ENCODE peak calls at places on chromosomes 2 and 18, in seven cellular contexts. One of them, this sample, is unnamed.

GRCh38 chr18:36374262-36374661 is 76.7 kb downstream of the FHOD3 start:
- DNase-seq in NCI-H1105 treated with DMSO at 0.1 percent for 48 hours: no peak
- DNase-seq in kidney tubule cell: no peak
- DNase-seq in stimulated activated CD4-positive, alpha-beta T cell treated with anti-CD3 and anti-CD28 coated beads, Interleukin-12 subunit alpha, Interleukin-12 subunit beta, amount 100 ng/mL, for 24 hours: no peak
- DNase-seq in heart left ventricle: no peak
- DNase-seq in AML-193: no peak
- DNase-seq in fibroblast of lung: no peak
- DNase-seq in this sample: no peak

GRCh38 chr2:136665741-136666140 is 99.6 kb upstream of the THSD7B start:
- DNase-seq in AML-193: no peak
- DNase-seq in fibroblast of lung: no peak
- DNase-seq in NCI-H1105 treated with DMSO at 0.1 percent for 48 hours: no peak
- DNase-seq in kidney tubule cell: no peak
- DNase-seq in heart left ventricle: no peak
- DNase-seq in stimulated activated CD4-positive, alpha-beta T cell treated with anti-CD3 and anti-CD28 coated beads, Interleukin-12 subunit alpha, Interleukin-12 subunit beta, amount 100 ng/mL, for 24 hours: no peak
- DNase-seq in this sample: no peak

GRCh38 chr18:57970356-57971095 is 73.5 kb upstream of the NEDD4L start:
- DNase-seq in kidney tubule cell: peak
- DNase-seq in heart left ventricle: no peak
- DNase-seq in stimulated activated CD4-positive, alpha-beta T cell treated with anti-CD3 and anti-CD28 coated beads, Interleukin-12 subunit alpha, Interleukin-12 subunit beta, amount 100 ng/mL, for 24 hours: no peak
- DNase-seq in NCI-H1105 treated with DMSO at 0.1 percent for 48 hours: no peak
- DNase-seq in AML-193: no peak
- DNase-seq in fibroblast of lung: no peak
- DNase-seq in this sample: peak

GRCh38 chr18:50649821-50650220 is 89.9 kb downstream of the MAPK4 start:
- DNase-seq in NCI-H1105 treated with DMSO at 0.1 percent for 48 hours: no peak
- DNase-seq in fibroblast of lung: no peak
- DNase-seq in AML-193: no peak
- DNase-seq in heart left ventricle: peak
- DNase-seq in stimulated activated CD4-positive, alpha-beta T cell treated with anti-CD3 and anti-CD28 coated beads, Interleukin-12 subunit alpha, Interleukin-12 subunit beta, amount 100 ng/mL, for 24 hours: no peak
- DNase-seq in kidney tubule cell: peak
- DNase-seq in this sample: no peak

GRCh38 chr2:135563793-135564192 is 32.5 kb downstream of the R3HDM1 start:
- DNase-seq in heart left ventricle: no peak
- DNase-seq in stimulated activated CD4-positive, alpha-beta T cell treated with anti-CD3 and anti-CD28 coated beads, Interleukin-12 subunit alpha, Interleukin-12 subunit beta, amount 100 ng/mL, for 24 hours: no peak
- DNase-seq in kidney tubule cell: peak
- DNase-seq in fibroblast of lung: peak
- DNase-seq in AML-193: no peak
- DNase-seq in NCI-H1105 treated with DMSO at 0.1 percent for 48 hours: no peak
- DNase-seq in this sample: no peak

GRCh38 chr2:239397856-239398470 is 2.9 kb downstream of the HDAC4 start:
- DNase-seq in AML-193: no peak
- DNase-seq in stimulated activated CD4-positive, alpha-beta T cell treated with anti-CD3 and anti-CD28 coated beads, Interleukin-12 subunit alpha, Interleukin-12 subunit beta, amount 100 ng/mL, for 24 hours: no peak
- DNase-seq in kidney tubule cell: no peak
- DNase-seq in NCI-H1105 treated with DMSO at 0.1 percent for 48 hours: no peak
- DNase-seq in fibroblast of lung: no peak
- DNase-seq in heart left ventricle: no peak
- DNase-seq in this sample: no peak

GRCh38 chr18:58325521-58325908 is 281.5 kb downstream of the NEDD4L start:
- DNase-seq in stimulated activated CD4-positive, alpha-beta T cell treated with anti-CD3 and anti-CD28 coated beads, Interleukin-12 subunit alpha, Interleukin-12 subunit beta, amount 100 ng/mL, for 24 hours: no peak
- DNase-seq in heart left ventricle: no peak
- DNase-seq in fibroblast of lung: peak
- DNase-seq in AML-193: no peak
- DNase-seq in kidney tubule cell: no peak
- DNase-seq in NCI-H1105 treated with DMSO at 0.1 percent for 48 hours: no peak
- DNase-seq in this sample: no peak

GRCh38 chr2:47719099-47719498 is 63.8 kb upstream of the MSH6 start:
- DNase-seq in heart left ventricle: no peak
- DNase-seq in AML-193: no peak
- DNase-seq in kidney tubule cell: peak
- DNase-seq in fibroblast of lung: no peak
- DNase-seq in NCI-H1105 treated with DMSO at 0.1 percent for 48 hours: no peak
- DNase-seq in stimulated activated CD4-positive, alpha-beta T cell treated with anti-CD3 and anti-CD28 coated beads, Interleukin-12 subunit alpha, Interleukin-12 subunit beta, amount 100 ng/mL, for 24 hours: no peak
- DNase-seq in this sample: no peak

GRCh38 chr2:199798881-199799580 is 52.0 kb downstream of the FTCDNL1 start:
- DNase-seq in AML-193: no peak
- DNase-seq in kidney tubule cell: peak
- DNase-seq in fibroblast of lung: peak
- DNase-seq in heart left ventricle: peak
- DNase-seq in NCI-H1105 treated with DMSO at 0.1 percent for 48 hours: no peak
- DNase-seq in stimulated activated CD4-positive, alpha-beta T cell treated with anti-CD3 and anti-CD28 coated beads, Interleukin-12 subunit alpha, Interleukin-12 subunit beta, amount 100 ng/mL, for 24 hours: no peak
- DNase-seq in this sample: no peak

GRCh38 chr2:168920504-168921157 is 19.5 kb downstream of the G6PC2 start:
- DNase-seq in AML-193: peak
- DNase-seq in stimulated activated CD4-positive, alpha-beta T cell treated with anti-CD3 and anti-CD28 coated beads, Interleukin-12 subunit alpha, Interleukin-12 subunit beta, amount 100 ng/mL, for 24 hours: no peak
- DNase-seq in kidney tubule cell: peak
- DNase-seq in fibroblast of lung: peak
- DNase-seq in heart left ventricle: no peak
- DNase-seq in NCI-H1105 treated with DMSO at 0.1 percent for 48 hours: peak
- DNase-seq in this sample: peak

GRCh38 chr18:6405237-6406074 is 9.3 kb downstream of the L3MBTL4 start:
- DNase-seq in AML-193: no peak
- DNase-seq in NCI-H1105 treated with DMSO at 0.1 percent for 48 hours: no peak
- DNase-seq in kidney tubule cell: peak
- DNase-seq in fibroblast of lung: no peak
- DNase-seq in heart left ventricle: no peak
- DNase-seq in stimulated activated CD4-positive, alpha-beta T cell treated with anti-CD3 and anti-CD28 coated beads, Interleukin-12 subunit alpha, Interleukin-12 subunit beta, amount 100 ng/mL, for 24 hours: no peak
- DNase-seq in this sample: no peak

GRCh38 chr2:172172513-172173217 is 70.0 kb upstream of the DLX2 start:
- DNase-seq in kidney tubule cell: peak
- DNase-seq in NCI-H1105 treated with DMSO at 0.1 percent for 48 hours: peak
- DNase-seq in heart left ventricle: peak
- DNase-seq in fibroblast of lung: peak
- DNase-seq in AML-193: peak
- DNase-seq in stimulated activated CD4-positive, alpha-beta T cell treated with anti-CD3 and anti-CD28 coated beads, Interleukin-12 subunit alpha, Interleukin-12 subunit beta, amount 100 ng/mL, for 24 hours: peak
- DNase-seq in this sample: peak

GRCh38 chr2:69309336-69310048 is 77.5 kb downstream of the GFPT1 start:
- DNase-seq in heart left ventricle: peak
- DNase-seq in stimulated activated CD4-positive, alpha-beta T cell treated with anti-CD3 and anti-CD28 coated beads, Interleukin-12 subunit alpha, Interleukin-12 subunit beta, amount 100 ng/mL, for 24 hours: no peak
- DNase-seq in fibroblast of lung: peak
- DNase-seq in AML-193: no peak
- DNase-seq in NCI-H1105 treated with DMSO at 0.1 percent for 48 hours: peak
- DNase-seq in kidney tubule cell: peak
- DNase-seq in this sample: no peak

GRCh38 chr18:70394672-70395071 is 105.8 kb downstream of the SOCS6 start:
- DNase-seq in fibroblast of lung: no peak
- DNase-seq in AML-193: no peak
- DNase-seq in kidney tubule cell: no peak
- DNase-seq in stimulated activated CD4-positive, alpha-beta T cell treated with anti-CD3 and anti-CD28 coated beads, Interleukin-12 subunit alpha, Interleukin-12 subunit beta, amount 100 ng/mL, for 24 hours: no peak
- DNase-seq in NCI-H1105 treated with DMSO at 0.1 percent for 48 hours: no peak
- DNase-seq in heart left ventricle: no peak
- DNase-seq in this sample: no peak

GRCh38 chr18:8426401-8426800 is 182.8 kb upstream of the RAB12 start:
- DNase-seq in kidney tubule cell: no peak
- DNase-seq in heart left ventricle: no peak
- DNase-seq in fibroblast of lung: no peak
- DNase-seq in AML-193: no peak
- DNase-seq in NCI-H1105 treated with DMSO at 0.1 percent for 48 hours: no peak
- DNase-seq in stimulated activated CD4-positive, alpha-beta T cell treated with anti-CD3 and anti-CD28 coated beads, Interleukin-12 subunit alpha, Interleukin-12 subunit beta, amount 100 ng/mL, for 24 hours: no peak
- DNase-seq in this sample: peak

GRCh38 chr2:130246430-130246829 is 48.2 kb upstream of the TUBA3E start:
- DNase-seq in heart left ventricle: no peak
- DNase-seq in stimulated activated CD4-positive, alpha-beta T cell treated with anti-CD3 and anti-CD28 coated beads, Interleukin-12 subunit alpha, Interleukin-12 subunit beta, amount 100 ng/mL, for 24 hours: no peak
- DNase-seq in NCI-H1105 treated with DMSO at 0.1 percent for 48 hours: no peak
- DNase-seq in fibroblast of lung: no peak
- DNase-seq in AML-193: no peak
- DNase-seq in kidney tubule cell: no peak
- DNase-seq in this sample: no peak

GRCh38 chr2:207163053-207163814 is 2.5 kb downstream of the KLF7 start:
- DNase-seq in kidney tubule cell: peak
- DNase-seq in AML-193: no peak
- DNase-seq in heart left ventricle: no peak
- DNase-seq in NCI-H1105 treated with DMSO at 0.1 percent for 48 hours: no peak
- DNase-seq in stimulated activated CD4-positive, alpha-beta T cell treated with anti-CD3 and anti-CD28 coated beads, Interleukin-12 subunit alpha, Interleukin-12 subunit beta, amount 100 ng/mL, for 24 hours: no peak
- DNase-seq in fibroblast of lung: peak
- DNase-seq in this sample: peak

GRCh38 chr2:223051580-223052375 is at the start of gene KCNE4:
- DNase-seq in AML-193: no peak
- DNase-seq in stimulated activated CD4-positive, alpha-beta T cell treated with anti-CD3 and anti-CD28 coated beads, Interleukin-12 subunit alpha, Interleukin-12 subunit beta, amount 100 ng/mL, for 24 hours: no peak
- DNase-seq in kidney tubule cell: peak
- DNase-seq in fibroblast of lung: peak
- DNase-seq in NCI-H1105 treated with DMSO at 0.1 percent for 48 hours: no peak
- DNase-seq in heart left ventricle: peak
- DNase-seq in this sample: no peak

GRCh38 chr18:51614033-51614432 is 416.6 kb upstream of the MEX3C start:
- DNase-seq in NCI-H1105 treated with DMSO at 0.1 percent for 48 hours: no peak
- DNase-seq in AML-193: no peak
- DNase-seq in heart left ventricle: no peak
- DNase-seq in kidney tubule cell: peak
- DNase-seq in fibroblast of lung: peak
- DNase-seq in stimulated activated CD4-positive, alpha-beta T cell treated with anti-CD3 and anti-CD28 coated beads, Interleukin-12 subunit alpha, Interleukin-12 subunit beta, amount 100 ng/mL, for 24 hours: no peak
- DNase-seq in this sample: peak

GRCh38 chr2:43274055-43274454 is 47.6 kb upstream of the ZFP36L2 start:
- DNase-seq in fibroblast of lung: no peak
- DNase-seq in heart left ventricle: no peak
- DNase-seq in stimulated activated CD4-positive, alpha-beta T cell treated with anti-CD3 and anti-CD28 coated beads, Interleukin-12 subunit alpha, Interleukin-12 subunit beta, amount 100 ng/mL, for 24 hours: no peak
- DNase-seq in kidney tubule cell: peak
- DNase-seq in AML-193: no peak
- DNase-seq in NCI-H1105 treated with DMSO at 0.1 percent for 48 hours: no peak
- DNase-seq in this sample: no peak

GRCh38 chr18:35653392-35653791 is 71.9 kb downstream of the GALNT1 start:
- DNase-seq in stimulated activated CD4-positive, alpha-beta T cell treated with anti-CD3 and anti-CD28 coated beads, Interleukin-12 subunit alpha, Interleukin-12 subunit beta, amount 100 ng/mL, for 24 hours: no peak
- DNase-seq in heart left ventricle: no peak
- DNase-seq in NCI-H1105 treated with DMSO at 0.1 percent for 48 hours: no peak
- DNase-seq in kidney tubule cell: no peak
- DNase-seq in fibroblast of lung: no peak
- DNase-seq in AML-193: no peak
- DNase-seq in this sample: no peak